ENCODE peak calls at places on chromosomes 4 and X, in nine cellular contexts. S, E, X, Y, P, J, A, L and D are unnamed samples.

GRCh38 chr4:142493255-142493976 is 352.7 kb downstream of the INPP4B start:
- DNase-seq in S (no peak), E (no peak), X (no peak), Y (no peak), P (no peak), J (no peak), A (no peak), L (no peak), D (no peak)

GRCh38 chrX:11424903-11425674 is 131.9 kb downstream of the AMELX start:
- DNase-seq in S (no peak), E (no peak), X (no peak), Y (no peak), P (no peak), J (no peak), A (no peak), L (no peak), D (no peak)

GRCh38 chrX:103376979-103377324 is 614 bp downstream of the BEX3 start:
- DNase-seq in S (no peak), E (no peak), X (no peak), Y (no peak), P (no peak), J (no peak), A (no peak), L (no peak), D (no peak)

GRCh38 chrX:11929476-11929875 is 171.4 kb downstream of the MSL3 start:
- DNase-seq in S (no peak), E (no peak), X (no peak), Y (no peak), P (no peak), J (no peak), A (no peak), L (no peak), D (no peak)

GRCh38 chr4:144518181-144518895 is 127.6 kb upstream of the HHIP start:
- DNase-seq in S (no peak), E (no peak), X (no peak), Y (no peak), P (no peak), J (no peak), A (no peak), L (no peak), D (no peak)

GRCh38 chrX:9476810-9477575 is 12.1 kb downstream of the TBL1X start:
- DNase-seq in S (no peak), E (no peak), X (no peak), Y (no peak), P (no peak), J (no peak), A (no peak), L (no peak), D (no peak)

GRCh38 chr4:7398104-7398423 is 36.7 kb downstream of the PSAPL1 start:
- DNase-seq in S (no peak), E (no peak), X (no peak), Y (no peak), P (peak), J (peak), A (peak), L (no peak), D (peak)

GRCh38 chr4:173433447-173433846 is 34.5 kb upstream of the SCRG1 start:
- DNase-seq in S (no peak), E (no peak), X (no peak), Y (no peak), P (no peak), J (no peak), A (no peak), L (no peak), D (no peak)

GRCh38 chrX:76538860-76539259 is 111.3 kb downstream of the MAGEE1 start:
- DNase-seq in S (no peak), E (no peak), X (no peak), Y (no peak), P (no peak), J (no peak), A (no peak), L (no peak), D (no peak)

GRCh38 chr4:111556141-111556781 is 589.0 kb upstream of the FAM241A start:
- DNase-seq in S (no peak), E (no peak), X (no peak), Y (no peak), P (no peak), J (no peak), A (no peak), L (no peak), D (no peak)

GRCh38 chr4:140098481-140099132 is 55.4 kb downstream of the MAML3 start:
- DNase-seq in S (no peak), E (peak), X (no peak), Y (no peak), P (no peak), J (no peak), A (no peak), L (no peak), D (no peak)

GRCh38 chrX:68919707-68920106 is 90.9 kb downstream of the EFNB1 start:
- DNase-seq in S (no peak), E (no peak), X (no peak), Y (no peak), P (no peak), J (no peak), A (no peak), L (no peak), D (no peak)

GRCh38 chrX:1466232-1466661 is 13.5 kb upstream of the ASMTL start:
- DNase-seq in S (no peak), E (no peak), X (no peak), Y (peak), P (peak), J (peak), A (no peak), L (no peak), D (peak)

GRCh38 chrX:10597871-10598270 is 22.5 kb downstream of the MID1 start:
- DNase-seq in S (no peak), E (no peak), X (no peak), Y (no peak), P (no peak), J (no peak), A (no peak), L (peak), D (no peak)

GRCh38 chr4:173571620-173572019 is 41.6 kb upstream of the HAND2 start:
- DNase-seq in S (no peak), E (no peak), X (no peak), Y (no peak), P (no peak), J (no peak), A (no peak), L (no peak), D (no peak)

GRCh38 chr4:102318526-102318925 is 26.8 kb downstream of the SLC39A8 start:
- DNase-seq in S (no peak), E (no peak), X (no peak), Y (no peak), P (no peak), J (no peak), A (no peak), L (no peak), D (no peak)

GRCh38 chr4:102517753-102518152 is 16.6 kb downstream of the NFKB1 start:
- DNase-seq in S (no peak), E (no peak), X (no peak), Y (no peak), P (no peak), J (no peak), A (no peak), L (no peak), D (no peak)

GRCh38 chr4:28868831-28869230 is 1851.3 kb upstream of the PCDH7 start:
- DNase-seq in S (no peak), E (no peak), X (no peak), Y (no peak), P (no peak), J (no peak), A (no peak), L (no peak), D (no peak)

GRCh38 chr4:113981591-113981990 is 2.1 kb upstream of the ARSJ start:
- DNase-seq in S (no peak), E (no peak), X (no peak), Y (no peak), P (no peak), J (no peak), A (no peak), L (no peak), D (no peak)

GRCh38 chr4:7539659-7540058 is 104.9 kb upstream of the PSAPL1 start:
- DNase-seq in S (peak), E (peak), X (no peak), Y (no peak), P (peak), J (no peak), A (no peak), L (peak), D (no peak)

GRCh38 chr4:3419836-3420605 is 21.7 kb upstream of the HGFAC start:
- DNase-seq in S (no peak), E (no peak), X (no peak), Y (no peak), P (peak), J (peak), A (no peak), L (no peak), D (peak)

GRCh38 chrX:68895339-68896250 is 66.8 kb downstream of the EFNB1 start:
- DNase-seq in S (no peak), E (no peak), X (no peak), Y (peak), P (peak), J (peak), A (peak), L (peak), D (no peak)

GRCh38 chrX:16836371-16836770 is 33.8 kb downstream of the RBBP7 start:
- DNase-seq in S (peak), E (no peak), X (no peak), Y (peak), P (no peak), J (no peak), A (no peak), L (peak), D (no peak)

GRCh38 chrX:3811331-3812311 is 98.2 kb upstream of the PRKX start:
- DNase-seq in S (peak), E (peak), X (peak), Y (peak), P (peak), J (no peak), A (no peak), L (peak), D (no peak)

GRCh38 chrX:68685722-68686683 is 38.5 kb downstream of the STARD8 start:
- DNase-seq in S (no peak), E (no peak), X (no peak), Y (no peak), P (peak), J (peak), A (no peak), L (peak), D (no peak)

DNA sequence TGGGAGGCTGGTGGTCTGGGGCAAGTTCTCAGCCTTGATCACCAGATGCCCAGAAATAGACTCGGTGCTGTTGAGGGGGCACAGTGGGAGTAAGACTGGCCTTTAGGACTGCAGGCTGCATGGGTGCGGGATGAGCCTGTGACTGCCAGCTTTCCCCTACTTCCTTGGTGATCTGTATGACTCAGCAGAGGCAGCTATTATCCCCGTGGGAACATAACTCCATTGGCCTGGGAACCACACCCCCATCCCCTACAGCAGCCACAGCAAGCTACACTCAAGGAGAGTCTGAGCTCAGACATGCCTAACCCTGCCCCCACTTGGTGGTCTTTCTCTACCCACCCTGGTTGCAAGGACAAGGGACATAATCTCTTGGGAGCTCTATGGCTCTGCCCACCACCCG is 20.6 kb downstream of the CLIC2 start:
- DNase-seq in S (no peak), E (peak), X (no peak), Y (no peak), P (no peak), J (no peak), A (no peak), L (no peak), D (no peak)
- TF ChIP-seq POLR2AphosphoS5 in S (no peak), E (no peak), X (no peak), Y (no peak), P (no peak), J (no peak), A (no peak), L (no peak), D (no peak)

GRCh38 chr4:1082215-1083182 is 30.9 kb downstream of the RNF212 start:
- DNase-seq in S (no peak), E (no peak), X (no peak), Y (peak), P (no peak), J (peak), A (peak), L (no peak), D (peak)
- TF ChIP-seq POLR2AphosphoS5 in S (no peak), E (no peak), X (no peak), Y (no peak), P (no peak), J (no peak), A (peak), L (no peak), D (no peak)

GRCh38 chr4:20351360-20352171 is 99.9 kb downstream of the SLIT2 start:
- DNase-seq in S (no peak), E (no peak), X (no peak), Y (no peak), P (no peak), J (no peak), A (no peak), L (no peak), D (no peak)
- TF ChIP-seq POLR2AphosphoS5 in S (no peak), E (no peak), X (no peak), Y (no peak), P (no peak), J (no peak), A (no peak), L (no peak), D (no peak)

GRCh38 chrX:56762707-56763555 is 33.9 kb downstream of the NBDY start:
- DNase-seq in S (no peak), E (no peak), X (no peak), Y (no peak), P (no peak), J (peak), A (no peak), L (no peak), D (no peak)

GRCh38 chrX:56764975-56765791 is 36.1 kb downstream of the NBDY start:
- DNase-seq in S (no peak), E (no peak), X (no peak), Y (no peak), P (peak), J (peak), A (no peak), L (no peak), D (no peak)

GRCh38 chrX:56765816-56766553 is 36.9 kb downstream of the NBDY start:
- DNase-seq in S (no peak), E (no peak), X (no peak), Y (peak), P (peak), J (peak), A (no peak), L (no peak), D (no peak)

GRCh38 chrX:56763556-56764152 is 34.6 kb downstream of the NBDY start:
- DNase-seq in S (no peak), E (no peak), X (no peak), Y (peak), P (peak), J (peak), A (no peak), L (no peak), D (peak)

GRCh38 chrX:56764153-56764974 is 35.3 kb downstream of the NBDY start:
- DNase-seq in S (no peak), E (peak), X (peak), Y (peak), P (peak), J (peak), A (no peak), L (peak), D (no peak)
- TF ChIP-seq POLR2AphosphoS5 in S (no peak), E (no peak), X (no peak), Y (no peak), P (no peak), J (no peak), A (peak), L (no peak), D (no peak)

DNA sequence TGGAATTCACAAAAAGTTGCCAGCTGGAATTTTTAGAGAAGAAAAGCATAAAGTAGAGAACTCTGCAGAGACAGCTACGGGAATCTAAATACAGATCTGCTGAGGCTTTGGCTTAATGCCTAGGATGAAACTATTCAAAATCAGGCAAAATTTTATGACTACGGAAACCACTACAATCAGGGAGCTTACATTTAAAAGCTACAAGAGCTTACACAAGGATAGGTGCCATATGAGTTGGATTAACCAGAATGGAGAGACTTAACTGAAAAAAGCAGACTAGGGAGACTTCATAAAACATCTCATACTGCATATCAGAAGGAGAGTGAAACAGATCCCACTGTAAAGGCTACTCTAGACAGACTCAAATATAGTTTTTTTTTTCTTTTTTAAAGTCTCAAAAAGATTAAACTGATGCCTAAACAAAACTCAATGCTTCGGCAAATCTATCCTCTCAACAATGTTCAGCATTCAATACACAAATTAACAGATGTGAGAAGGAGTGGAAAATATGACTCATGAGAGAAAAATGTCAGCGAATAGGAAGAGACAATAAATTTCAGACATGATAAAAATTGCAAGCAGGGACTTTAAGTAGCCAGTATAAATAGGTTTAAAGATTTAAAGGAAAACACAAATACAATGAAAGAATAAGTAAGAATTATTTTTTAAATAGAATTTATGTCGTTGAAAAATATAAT is 586.0 kb downstream of the FSTL5 start:
- DNase-seq in S (no peak), E (no peak), X (no peak), Y (no peak), P (no peak), J (no peak), A (no peak), L (no peak), D (no peak)
- TF ChIP-seq POLR2AphosphoS5 in S (no peak), E (no peak), X (no peak), Y (no peak), P (no peak), J (no peak), A (no peak), L (no peak), D (no peak)

GRCh38 chr4:120066525-120067333 is at the start of gene MAD2L1:
- DNase-seq in S (peak), E (peak), X (peak), Y (peak), P (peak), J (peak), A (peak), L (peak), D (peak)
- TF ChIP-seq POLR2AphosphoS5 in S (peak), E (peak), X (peak), Y (peak), P (peak), J (peak), A (peak), L (peak), D (no peak)

GRCh38 chrX:56232221-56233082 is at the start of gene KLF8:
- DNase-seq in S (no peak), E (peak), X (no peak), Y (peak), P (no peak), J (peak), A (peak), L (peak), D (peak)
- TF ChIP-seq POLR2AphosphoS5 in S (no peak), E (no peak), X (no peak), Y (no peak), P (no peak), J (no peak), A (no peak), L (no peak), D (no peak)

GRCh38 chrX:71283409-71284143 is at the start of gene NONO:
- DNase-seq in S (peak), E (peak), X (peak), Y (peak), P (peak), J (peak), A (peak), L (peak), D (peak)
- TF ChIP-seq POLR2AphosphoS5 in S (peak), E (peak), X (peak), Y (peak), P (peak), J (peak), A (peak), L (peak), D (peak)

DNA sequence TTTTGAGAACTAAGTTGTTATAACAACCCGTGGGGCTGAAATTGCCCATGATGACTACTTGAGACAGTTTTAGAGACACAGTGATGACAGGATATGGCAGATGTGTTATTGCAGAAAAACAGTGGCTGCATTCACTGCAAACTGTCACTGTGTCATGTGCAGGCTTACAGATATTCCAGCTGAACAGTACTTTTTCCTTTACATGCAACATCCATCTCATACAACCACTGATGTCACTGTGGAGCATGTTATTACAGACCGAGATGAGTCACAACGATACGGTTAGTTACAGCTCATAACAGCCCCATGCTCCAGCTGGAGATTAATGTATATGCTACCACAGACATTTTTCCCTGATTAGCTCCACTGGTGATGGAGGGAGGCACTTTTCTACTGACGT is 207.4 kb downstream of the TMA16 start:
- DNase-seq in S (no peak), E (no peak), X (peak), Y (no peak), P (no peak), J (no peak), A (no peak), L (no peak), D (no peak)
- TF ChIP-seq POLR2AphosphoS5 in S (no peak), E (no peak), X (no peak), Y (no peak), P (no peak), J (no peak), A (no peak), L (no peak), D (no peak)